ENCODE peak calls at places on chromosomes 12 and 14, in five cellular contexts. P, A, U, L and N are unnamed samples.

GRCh38 chr14:76462330-76462729 is 86.4 kb downstream of the ESRRB start:
- DNase-seq in U (no peak), A (no peak), L (no peak), P (no peak), N (no peak)

GRCh38 chr12:108563135-108563803 is 873 bp downstream of the ISCU start:
- DNase-seq in U (peak), P (peak), L (peak), A (peak), N (peak)

GRCh38 chr12:124919646-124920352 is 5.3 kb upstream of the UBC start:
- DNase-seq in U (no peak), A (peak), P (no peak), L (no peak), N (peak)

GRCh38 chr12:32517966-32518365 is 118.6 kb downstream of the FGD4 start:
- DNase-seq in L (no peak), U (no peak), A (no peak), P (no peak), N (no peak)

GRCh38 chr12:68158427-68158826 is 1.1 kb downstream of the IFNG start:
- DNase-seq in U (peak), P (no peak), L (no peak), A (no peak), N (peak)

GRCh38 chr12:122641976-122642375 is 61.2 kb downstream of the HCAR2 start:
- DNase-seq in L (no peak), P (no peak), U (no peak), A (no peak), N (no peak)

GRCh38 chr14:106694638-106695393 is 1168.4 kb downstream of the TMEM121 start:
- DNase-seq in U (no peak), L (peak), P (no peak), A (no peak), N (no peak)

GRCh38 chr12:66297923-66298322 is 4.4 kb upstream of the HELB start:
- DNase-seq in U (no peak), L (no peak), A (no peak), P (no peak), N (no peak)

GRCh38 chr12:91667698-91668097 is 477.9 kb downstream of the BTG1 start:
- DNase-seq in U (no peak), L (no peak), A (no peak), P (no peak), N (no peak)

GRCh38 chr14:38286481-38286880 is 30.6 kb upstream of the CLEC14A start:
- DNase-seq in L (no peak), U (no peak), P (no peak), A (no peak), N (no peak)

GRCh38 chr12:42372154-42372791 is 46.3 kb downstream of the PPHLN1 start:
- DNase-seq in A (peak), P (peak), L (peak), U (peak), N (peak)

GRCh38 chr12:46677749-46678148 is 148.0 kb downstream of the SLC38A4 start:
- DNase-seq in L (peak), U (no peak), P (peak), A (no peak), N (peak)

GRCh38 chr14:63781686-63782085 is 53.8 kb upstream of the SGPP1 start:
- DNase-seq in A (no peak), U (peak), L (no peak), P (peak), N (no peak)

GRCh38 chr14:77804592-77804991 is 4.7 kb downstream of the ADCK1 start:
- DNase-seq in P (peak), A (no peak), L (no peak), U (no peak), N (peak)

GRCh38 chr12:3930216-3930615 is 57.0 kb upstream of the PARP11 start:
- DNase-seq in U (no peak), P (no peak), A (no peak), L (no peak), N (no peak)

GRCh38 chr12:128986957-128987356 is 133.7 kb downstream of the GLT1D1 start:
- DNase-seq in A (no peak), U (no peak), L (no peak), P (no peak), N (no peak)

GRCh38 chr12:112353389-112353788 is 28.8 kb downstream of the HECTD4 start:
- DNase-seq in U (peak), L (no peak), A (no peak), P (no peak), N (no peak)

GRCh38 chr12:10559241-10559640 is 53.6 kb downstream of the EIF2S3B start:
- DNase-seq in P (no peak), A (no peak), U (no peak), L (no peak), N (no peak)

GRCh38 chr14:99590746-99591555 is 13.1 kb downstream of the CCDC85C start:
- DNase-seq in P (no peak), L (peak), A (no peak), U (no peak), N (no peak)

GRCh38 chr14:71478542-71478941 is 453.7 kb upstream of the RGS6 start:
- DNase-seq in P (no peak), L (no peak), A (no peak), U (no peak), N (no peak)
- TF ChIP-seq JUND in P (no peak), L (no peak), A (no peak), U (no peak), N (no peak)

DNA sequence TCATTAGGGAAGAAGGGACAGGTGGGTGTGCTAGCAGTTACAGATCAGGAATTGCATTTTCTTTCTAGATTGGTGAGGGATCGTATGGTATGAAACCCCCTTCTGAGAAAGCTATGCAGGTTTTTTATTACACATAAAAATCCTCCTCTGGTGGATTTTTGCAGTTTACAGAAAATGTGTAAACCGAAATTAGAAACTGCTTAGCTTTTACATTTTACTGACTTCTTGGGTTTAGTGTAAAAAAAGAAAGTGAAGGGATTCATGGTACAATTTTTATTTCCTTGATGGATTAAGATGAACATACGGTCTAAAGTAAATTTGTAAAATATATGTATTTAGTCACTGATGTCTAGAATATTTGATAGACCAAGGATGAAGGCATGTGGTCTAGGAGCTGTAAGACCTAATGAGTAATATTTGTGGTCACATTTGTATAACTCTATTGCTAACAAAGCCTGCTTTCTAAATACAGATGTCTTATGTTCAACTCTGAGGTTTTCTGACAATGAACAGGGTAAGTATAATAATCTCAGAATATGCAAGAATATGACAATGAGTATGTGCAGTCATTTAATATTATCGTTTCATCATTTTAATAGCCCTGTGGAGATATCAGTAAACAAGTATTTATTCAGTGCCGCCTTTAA is 389.8 kb downstream of the LRIG3 start:
- DNase-seq in L (no peak), P (no peak), A (no peak), U (no peak), N (no peak)
- TF ChIP-seq JUND in L (peak), P (no peak), A (no peak), U (no peak), N (no peak)

GRCh38 chr12:62269464-62270228 is 9.4 kb downstream of the USP15 start:
- DNase-seq in A (no peak), P (no peak), U (no peak), L (no peak), N (no peak)

GRCh38 chr12:62267490-62267889 is 7.3 kb downstream of the USP15 start:
- DNase-seq in P (no peak), L (no peak), U (no peak), A (no peak), N (no peak)

GRCh38 chr12:62270872-62271271 is 10.7 kb downstream of the USP15 start:
- DNase-seq in U (no peak), A (no peak), L (no peak), P (no peak), N (no peak)

GRCh38 chr12:62270384-62270783 is 10.2 kb downstream of the USP15 start:
- DNase-seq in A (no peak), L (no peak), P (no peak), U (no peak), N (no peak)

DNA sequence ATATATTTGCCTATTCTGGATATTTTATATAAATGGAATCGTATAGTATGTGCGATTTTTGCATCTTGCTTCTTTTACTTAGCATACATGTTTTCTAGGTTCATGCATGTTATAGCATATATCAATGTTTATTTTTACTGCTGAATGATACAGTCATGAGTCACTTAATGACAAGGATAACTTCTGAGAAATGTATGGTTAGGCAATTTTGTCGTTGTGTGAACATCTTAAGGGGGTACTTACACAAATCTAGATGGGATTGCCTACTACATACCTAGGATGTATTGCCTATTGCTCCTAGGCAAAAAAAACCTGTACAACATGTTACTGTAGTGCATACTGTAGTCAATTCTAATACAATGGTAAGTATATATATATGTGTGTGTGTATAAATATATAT is 8.8 kb downstream of the USP15 start:
- DNase-seq in U (no peak), A (no peak), P (no peak), L (no peak), N (no peak)
- TF ChIP-seq JUND in U (no peak), A (no peak), P (no peak), L (no peak), N (no peak)

DNA sequence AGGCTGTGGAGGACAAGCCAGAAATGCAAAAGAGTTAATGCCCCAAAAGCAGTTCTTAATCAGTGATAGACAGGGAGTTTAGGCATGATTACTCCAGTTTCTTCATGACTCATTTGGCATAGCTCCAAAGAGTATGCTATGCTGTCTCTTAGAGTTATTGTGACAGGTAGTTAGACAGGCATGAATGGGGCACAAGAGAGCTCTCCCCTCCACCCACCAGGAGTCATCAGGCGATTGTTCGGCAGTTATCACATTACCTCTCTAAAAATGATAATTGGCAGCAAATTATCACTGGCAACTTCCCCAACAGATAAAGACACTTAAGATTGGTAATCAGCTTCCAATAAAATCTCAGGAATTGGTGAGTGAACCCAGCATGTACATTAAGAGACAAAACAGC is 320.1 kb downstream of the DAD1 start:
- DNase-seq in P (no peak), A (no peak), U (no peak), L (no peak), N (no peak)
- TF ChIP-seq JUND in P (no peak), A (no peak), U (no peak), L (no peak), N (no peak)

GRCh38 chr12:57111046-57111698 is at the start of gene STAT6:
- DNase-seq in L (no peak), A (no peak), U (no peak), P (peak), N (peak)

GRCh38 chr12:57110189-57111045 is 745 bp downstream of the STAT6 start:
- DNase-seq in P (peak), A (no peak), U (no peak), L (peak), N (peak)

GRCh38 chr12:57112492-57113294 is 1.5 kb upstream of the STAT6 start:
- DNase-seq in P (no peak), L (no peak), U (no peak), A (no peak), N (no peak)

GRCh38 chr12:57107456-57107855 is 3.7 kb downstream of the STAT6 start:
- DNase-seq in P (no peak), U (no peak), L (no peak), A (no peak), N (no peak)

GRCh38 chr12:57109207-57110160 is 1.7 kb downstream of the STAT6 start:
- DNase-seq in U (no peak), P (no peak), A (no peak), L (peak), N (no peak)
- TF ChIP-seq JUND in U (no peak), P (no peak), A (no peak), L (no peak), N (no peak)

GRCh38 chr14:70339039-70339438 is 20.4 kb downstream of the COX16 start:
- DNase-seq in A (no peak), U (no peak), L (no peak), P (no peak), N (no peak)
- TF ChIP-seq JUND in A (no peak), U (no peak), L (no peak), P (no peak), N (no peak)

GRCh38 chr12:92721130-92721529 is 18.3 kb downstream of the PLEKHG7 start:
- DNase-seq in P (no peak), A (no peak), U (no peak), L (no peak), N (no peak)
- TF ChIP-seq JUND in P (no peak), A (no peak), U (no peak), L (no peak), N (no peak)

GRCh38 chr12:84329933-84330332 is 582.7 kb downstream of the SLC6A15 start:
- DNase-seq in P (no peak), L (no peak), A (no peak), U (no peak), N (peak)
- TF ChIP-seq JUND in P (no peak), L (no peak), A (no peak), U (no peak), N (no peak)